ENCODE peak calls at places on chromosomes 12 and 14, in eight cellular contexts. G is sigmoid colon, V is GM12891, B is heart left ventricle, J is lower leg skin, L is H54, K is suprapubic skin, E is transverse colon. Q is an unnamed sample.

GRCh38 chr12:1533602-1534304 is 60.6 kb downstream of the FBXL14 start:
- DNase-seq in G (no peak), V (peak; percentile 41), B (no peak), J (no peak), L (no peak), K (no peak), E (peak; percentile 47), Q (no peak)

GRCh38 chr14:64501326-64502171 is 2.1 kb downstream of the ZBTB25 start:
- DNase-seq in G (peak; percentile 92), V (no peak), B (peak; percentile 74), J (peak; percentile 52), L (peak; percentile 42), K (peak; percentile 72), E (peak; percentile 68), Q (no peak)

GRCh38 chr12:76274699-76275098 is 73.5 kb downstream of the BBS10 start:
- DNase-seq in G (no peak), V (no peak), B (no peak), J (no peak), L (no peak), K (no peak), E (no peak), Q (peak; percentile 14)

GRCh38 chr12:4379410-4379809 is at the start of gene FGF23:
- DNase-seq in G (no peak), V (no peak), B (no peak), J (no peak), L (no peak), K (no peak), E (no peak), Q (no peak)

GRCh38 chr12:124605150-124605549 is 37.7 kb upstream of the NCOR2 start:
- DNase-seq in G (no peak), V (no peak), B (no peak), J (no peak), L (no peak), K (no peak), E (no peak), Q (peak; percentile 42)

GRCh38 chr14:83827383-83827782 is 1702.6 kb upstream of the FLRT2 start:
- DNase-seq in G (no peak), V (no peak), B (no peak), J (no peak), L (no peak), K (no peak), E (no peak), Q (no peak)

GRCh38 chr14:105861985-105862465 is 335.6 kb downstream of the TMEM121 start:
- DNase-seq in G (peak; percentile 17), V (peak; percentile 60), B (no peak), J (no peak), L (no peak), K (no peak), E (peak; percentile 27), Q (no peak)

GRCh38 chr14:95460647-95461478 is 55.6 kb downstream of the SYNE3 start:
- DNase-seq in G (peak; percentile 88), V (no peak), B (no peak), J (no peak), L (peak; percentile 97), K (peak; percentile 81), E (peak; percentile 59), Q (no peak)

GRCh38 chr12:29698756-29699155 is 85.0 kb downstream of the TMTC1 start:
- DNase-seq in G (no peak), V (no peak), B (no peak), J (no peak), L (no peak), K (no peak), E (no peak), Q (no peak)

GRCh38 chr12:47950856-47951468 is 12.4 kb upstream of the TMEM106C start:
- DNase-seq in G (peak; percentile 42), V (no peak), B (no peak), J (no peak), L (no peak), K (no peak), E (no peak), Q (no peak)

GRCh38 chr12:91144053-91144452 is 32.8 kb upstream of the LUM start:
- DNase-seq in G (no peak), V (no peak), B (no peak), J (no peak), L (no peak), K (no peak), E (no peak), Q (no peak)

GRCh38 chr12:52772188-52772587 is 5.0 kb downstream of the KRT76 start:
- DNase-seq in G (no peak), V (no peak), B (no peak), J (no peak), L (no peak), K (no peak), E (no peak), Q (no peak)

GRCh38 chr12:26080911-26081310 is 43.9 kb downstream of the BHLHE41 start:
- DNase-seq in G (no peak), V (no peak), B (no peak), J (no peak), L (no peak), K (no peak), E (no peak), Q (no peak)

GRCh38 chr12:50786498-50787231 is 22.8 kb downstream of the ATF1 start:
- DNase-seq in G (no peak), V (no peak), B (no peak), J (peak; percentile 20), L (peak; percentile 51), K (no peak), E (no peak), Q (no peak)

GRCh38 chr12:68364893-68365725 is 32.9 kb upstream of the MDM1 start:
- DNase-seq in G (peak; percentile 95), V (peak; percentile 48), B (peak; percentile 96), J (peak; percentile 88), L (peak; percentile 91), K (peak; percentile 95), E (peak; percentile 92), Q (peak; percentile 86)
- TF ChIP-seq POLR2A in G (peak; percentile 31), V (no peak), B (no peak), J (no peak), L (peak; percentile 77), K (peak; percentile 29), E (peak; percentile 48), Q (peak; percentile 77)

GRCh38 chr14:91229743-91230200 is 14.7 kb downstream of the GPR68 start:
- DNase-seq in G (no peak), V (peak; percentile 68), B (no peak), J (no peak), L (peak; percentile 62), K (no peak), E (peak; percentile 48), Q (no peak)

GRCh38 chr14:91227183-91227628 is 17.3 kb downstream of the GPR68 start:
- DNase-seq in G (no peak), V (no peak), B (no peak), J (no peak), L (no peak), K (no peak), E (no peak), Q (no peak)

GRCh38 chr14:91229005-91229382 is 15.5 kb downstream of the GPR68 start:
- DNase-seq in G (no peak), V (no peak), B (no peak), J (no peak), L (no peak), K (no peak), E (no peak), Q (no peak)

GRCh38 chr14:91230363-91231035 is 14.0 kb downstream of the GPR68 start:
- DNase-seq in G (no peak), V (no peak), B (no peak), J (no peak), L (no peak), K (no peak), E (no peak), Q (no peak)

DNA sequence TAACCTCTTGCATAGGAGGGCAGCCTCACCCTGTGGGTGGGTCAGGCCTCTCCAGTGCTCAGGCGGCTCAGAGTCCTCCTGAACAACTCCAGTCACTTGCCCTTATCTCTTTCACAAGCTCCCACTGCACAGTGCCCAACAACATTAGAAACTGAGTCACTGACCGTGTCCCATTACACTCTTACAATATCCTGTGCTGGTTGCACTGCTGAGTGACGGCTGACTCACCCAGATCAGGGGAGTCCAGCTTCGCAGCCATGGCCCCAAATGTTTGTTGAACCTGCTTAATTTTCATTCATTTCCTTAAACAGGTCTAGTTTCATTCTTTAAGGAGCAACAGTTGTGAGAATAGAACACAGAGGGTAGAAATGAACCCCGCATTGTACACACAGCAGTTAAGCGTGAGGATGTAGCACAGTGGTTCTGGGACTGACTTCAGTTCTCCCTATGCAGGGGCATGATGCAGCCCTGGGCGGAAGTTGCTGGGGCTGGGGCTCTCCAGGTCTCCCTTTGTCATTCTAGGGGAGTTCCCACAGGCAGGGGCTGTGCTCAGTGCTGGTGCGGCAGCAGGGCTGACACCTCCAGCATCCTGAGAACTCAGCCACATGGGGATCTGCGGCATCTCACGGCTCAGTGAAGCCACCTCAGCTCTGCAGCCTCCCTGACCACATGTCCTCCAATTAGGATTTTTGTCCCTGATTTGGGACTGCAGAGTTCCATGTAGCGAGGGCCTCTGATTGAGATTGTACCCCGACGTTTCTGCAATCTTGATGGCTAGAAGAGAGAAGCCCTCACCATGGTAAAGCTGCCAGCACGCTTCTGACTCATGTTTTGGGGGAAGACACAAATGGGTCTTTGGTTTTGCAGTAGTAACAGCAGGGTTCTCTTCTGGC is 16.1 kb downstream of the GPR68 start:
- DNase-seq in G (no peak), V (peak; percentile 58), B (no peak), J (no peak), L (no peak), K (no peak), E (no peak), Q (peak; percentile 20)
- TF ChIP-seq POLR2A in G (no peak), V (peak; percentile 89), B (no peak), J (no peak), L (no peak), K (no peak), E (no peak), Q (no peak)

GRCh38 chr14:74619672-74620131 is 7.7 kb upstream of the LTBP2 start:
- DNase-seq in G (peak; percentile 94), V (no peak), B (peak; percentile 91), J (peak; percentile 72), L (peak; percentile 51), K (no peak), E (peak; percentile 59), Q (no peak)
- TF ChIP-seq POLR2A in G (no peak), V (no peak), B (no peak), J (no peak), L (no peak), K (no peak), E (no peak), Q (peak; percentile 20)

GRCh38 chr12:128823216-128823915 is 392 bp downstream of the SLC15A4 start:
- DNase-seq in G (no peak), V (no peak), B (peak; percentile 40), J (no peak), L (peak; percentile 45), K (peak; percentile 68), E (peak; percentile 57), Q (peak; percentile 71)
- TF ChIP-seq POLR2A in G (no peak), V (no peak), B (no peak), J (no peak), L (peak; percentile 7), K (no peak), E (no peak), Q (no peak)

GRCh38 chr14:68476212-68476964 is 316.5 kb downstream of the ZFP36L1 start:
- DNase-seq in G (peak; percentile 89), V (no peak), B (peak; percentile 70), J (peak; percentile 86), L (no peak), K (peak; percentile 88), E (peak; percentile 35), Q (peak; percentile 37)
- TF ChIP-seq POLR2A in G (no peak), V (no peak), B (no peak), J (no peak), L (no peak), K (no peak), E (no peak), Q (no peak)

GRCh38 chr12:42325776-42326465 is at the start of the genes PPHLN1 and ZCRB1:
- DNase-seq in G (peak; percentile 91), V (peak; percentile 61), B (peak; percentile 88), J (peak; percentile 82), L (peak; percentile 76), K (peak; percentile 87), E (peak; percentile 87), Q (peak; percentile 94)
- TF ChIP-seq POLR2A in G (peak; percentile 55), V (peak; percentile 75), B (no peak), J (no peak), L (peak; percentile 47), K (no peak), E (peak; percentile 78), Q (peak; percentile 94)

Q was measured in erythroblast.